ENCODE peak calls at places on chromosomes 16 and 17, in six cellular contexts. One of them, this sample, is unnamed.

GRCh38 chr17:60269417-60269816 is 119.6 kb downstream of the CA4 start:
- DNase-seq in lower lobe of right lung: no peak
- DNase-seq in upper lobe of right lung: no peak
- DNase-seq in H54: no peak
- DNase-seq in iris pigment epithelial cell: no peak
- DNase-seq in body of pancreas: no peak
- DNase-seq in this sample: no peak

GRCh38 chr16:27867122-27868110 is 196.1 kb downstream of the GSG1L start:
- DNase-seq in lower lobe of right lung: peak; percentile 84
- DNase-seq in upper lobe of right lung: peak; percentile 85
- DNase-seq in H54: peak; percentile 88
- DNase-seq in iris pigment epithelial cell: peak; percentile 81
- DNase-seq in body of pancreas: peak; percentile 48
- DNase-seq in this sample: peak; percentile 59

GRCh38 chr17:72176516-72176851 is 55.7 kb downstream of the SOX9 start:
- DNase-seq in lower lobe of right lung: no peak
- DNase-seq in upper lobe of right lung: no peak
- DNase-seq in H54: no peak
- DNase-seq in iris pigment epithelial cell: no peak
- DNase-seq in body of pancreas: no peak
- DNase-seq in this sample: no peak

GRCh38 chr16:64964126-64964540 is 157.7 kb downstream of the CDH11 start:
- DNase-seq in lower lobe of right lung: no peak
- DNase-seq in upper lobe of right lung: no peak
- DNase-seq in H54: no peak
- DNase-seq in iris pigment epithelial cell: peak; percentile 88
- DNase-seq in body of pancreas: no peak
- DNase-seq in this sample: no peak

GRCh38 chr16:12461201-12461600 is 342.5 kb downstream of the CPPED1 start:
- DNase-seq in lower lobe of right lung: no peak
- DNase-seq in upper lobe of right lung: no peak
- DNase-seq in H54: no peak
- DNase-seq in iris pigment epithelial cell: peak; percentile 57
- DNase-seq in body of pancreas: no peak
- DNase-seq in this sample: no peak

GRCh38 chr16:53323924-53324323 is 110.3 kb upstream of the RBL2 start:
- DNase-seq in lower lobe of right lung: no peak
- DNase-seq in upper lobe of right lung: no peak
- DNase-seq in H54: no peak
- DNase-seq in iris pigment epithelial cell: no peak
- DNase-seq in body of pancreas: no peak
- DNase-seq in this sample: no peak

GRCh38 chr16:87358696-87359095 is 24.9 kb downstream of the FBXO31 start:
- DNase-seq in lower lobe of right lung: no peak
- DNase-seq in upper lobe of right lung: no peak
- DNase-seq in H54: no peak
- DNase-seq in iris pigment epithelial cell: no peak
- DNase-seq in body of pancreas: peak; percentile 36
- DNase-seq in this sample: no peak

GRCh38 chr17:34638526-34639260 is 59.3 kb downstream of the TMEM132E start:
- DNase-seq in lower lobe of right lung: peak; percentile 34
- DNase-seq in upper lobe of right lung: no peak
- DNase-seq in H54: no peak
- DNase-seq in iris pigment epithelial cell: no peak
- DNase-seq in body of pancreas: no peak
- DNase-seq in this sample: no peak

GRCh38 chr17:12388206-12388605 is 277.5 kb upstream of the MYOCD start:
- DNase-seq in lower lobe of right lung: no peak
- DNase-seq in upper lobe of right lung: no peak
- DNase-seq in H54: no peak
- DNase-seq in iris pigment epithelial cell: peak; percentile 42
- DNase-seq in body of pancreas: no peak
- DNase-seq in this sample: no peak

GRCh38 chr17:55750750-55751641 is at the start of gene PCTP:
- DNase-seq in lower lobe of right lung: peak; percentile 96
- DNase-seq in upper lobe of right lung: peak; percentile 97
- DNase-seq in H54: peak; percentile 94
- DNase-seq in iris pigment epithelial cell: peak; percentile 96
- DNase-seq in body of pancreas: peak; percentile 95
- DNase-seq in this sample: peak; percentile 98

GRCh38 chr17:64115871-64116534 is 13.9 kb downstream of the ERN1 start:
- DNase-seq in lower lobe of right lung: no peak
- DNase-seq in upper lobe of right lung: no peak
- DNase-seq in H54: no peak
- DNase-seq in iris pigment epithelial cell: peak; percentile 91
- DNase-seq in body of pancreas: peak; percentile 80
- DNase-seq in this sample: peak; percentile 28

GRCh38 chr16:4136229-4136813 is 20.1 kb upstream of the ADCY9 start:
- DNase-seq in lower lobe of right lung: peak; percentile 88
- DNase-seq in upper lobe of right lung: peak; percentile 93
- DNase-seq in H54: no peak
- DNase-seq in iris pigment epithelial cell: no peak
- DNase-seq in body of pancreas: peak; percentile 57
- DNase-seq in this sample: no peak

GRCh38 chr16:30335598-30336474 is 19.3 kb downstream of the CD2BP2 start:
- DNase-seq in lower lobe of right lung: no peak
- DNase-seq in upper lobe of right lung: peak; percentile 66
- DNase-seq in H54: no peak
- DNase-seq in iris pigment epithelial cell: peak; percentile 30
- DNase-seq in body of pancreas: peak; percentile 34
- DNase-seq in this sample: peak; percentile 72

GRCh38 chr16:89407925-89408300 is 82.4 kb downstream of the ANKRD11 start:
- DNase-seq in lower lobe of right lung: no peak
- DNase-seq in upper lobe of right lung: no peak
- DNase-seq in H54: no peak
- DNase-seq in iris pigment epithelial cell: peak; percentile 30
- DNase-seq in body of pancreas: peak; percentile 37
- DNase-seq in this sample: no peak

GRCh38 chr16:2213817-2214720 is 571 bp downstream of the PGP start:
- DNase-seq in lower lobe of right lung: no peak
- DNase-seq in upper lobe of right lung: no peak
- DNase-seq in H54: no peak
- DNase-seq in iris pigment epithelial cell: peak; percentile 18
- DNase-seq in body of pancreas: no peak
- DNase-seq in this sample: no peak

GRCh38 chr17:27339836-27340550 is 46.1 kb downstream of the WSB1 start:
- DNase-seq in lower lobe of right lung: no peak
- DNase-seq in upper lobe of right lung: no peak
- DNase-seq in H54: peak; percentile 61
- DNase-seq in iris pigment epithelial cell: peak; percentile 31
- DNase-seq in body of pancreas: no peak
- DNase-seq in this sample: no peak

GRCh38 chr17:20203761-20204263 is 194.7 kb downstream of the SPECC1 start:
- DNase-seq in lower lobe of right lung: no peak
- DNase-seq in upper lobe of right lung: no peak
- DNase-seq in H54: no peak
- DNase-seq in iris pigment epithelial cell: peak; percentile 21
- DNase-seq in body of pancreas: no peak
- DNase-seq in this sample: no peak

GRCh38 chr16:84897911-84898377 is 78.2 kb downstream of the CRISPLD2 start:
- DNase-seq in lower lobe of right lung: no peak
- DNase-seq in upper lobe of right lung: no peak
- DNase-seq in H54: no peak
- DNase-seq in iris pigment epithelial cell: peak; percentile 29
- DNase-seq in body of pancreas: peak; percentile 68
- DNase-seq in this sample: no peak

GRCh38 chr17:21452377-21453143 is 76.4 kb downstream of the KCNJ12 start:
- DNase-seq in lower lobe of right lung: peak; percentile 73
- DNase-seq in upper lobe of right lung: peak; percentile 75
- DNase-seq in H54: no peak
- DNase-seq in iris pigment epithelial cell: peak; percentile 78
- DNase-seq in body of pancreas: peak; percentile 78
- DNase-seq in this sample: peak; percentile 62

GRCh38 chr17:20010099-20010863 is 1.1 kb downstream of the SPECC1 start:
- DNase-seq in lower lobe of right lung: no peak
- DNase-seq in upper lobe of right lung: no peak
- DNase-seq in H54: peak; percentile 44
- DNase-seq in iris pigment epithelial cell: peak; percentile 60
- DNase-seq in body of pancreas: peak; percentile 60
- DNase-seq in this sample: no peak

GRCh38 chr17:28643979-28644781 is 778 bp downstream of the BLTP2 start:
- DNase-seq in lower lobe of right lung: peak; percentile 71
- DNase-seq in upper lobe of right lung: peak; percentile 72
- DNase-seq in H54: peak; percentile 75
- DNase-seq in iris pigment epithelial cell: peak; percentile 62
- DNase-seq in body of pancreas: peak; percentile 71
- DNase-seq in this sample: peak; percentile 70

GRCh38 chr17:64118452-64118979 is 11.4 kb downstream of the ERN1 start:
- DNase-seq in lower lobe of right lung: peak; percentile 67
- DNase-seq in upper lobe of right lung: peak; percentile 73
- DNase-seq in H54: no peak
- DNase-seq in iris pigment epithelial cell: no peak
- DNase-seq in body of pancreas: peak; percentile 72
- DNase-seq in this sample: peak; percentile 43

GRCh38 chr16:58088116-58088515 is 41.1 kb downstream of the CFAP20 start:
- DNase-seq in lower lobe of right lung: no peak
- DNase-seq in upper lobe of right lung: no peak
- DNase-seq in H54: no peak
- DNase-seq in iris pigment epithelial cell: no peak
- DNase-seq in body of pancreas: no peak
- DNase-seq in this sample: no peak

GRCh38 chr17:45052052-45052772 is 780 bp upstream of the DCAKD start:
- DNase-seq in lower lobe of right lung: peak; percentile 55
- DNase-seq in upper lobe of right lung: no peak
- DNase-seq in H54: no peak
- DNase-seq in iris pigment epithelial cell: peak; percentile 59
- DNase-seq in body of pancreas: peak; percentile 59
- DNase-seq in this sample: no peak

GRCh38 chr16:73036074-73036826 is 11.7 kb downstream of the ZFHX3 start:
- DNase-seq in lower lobe of right lung: no peak
- DNase-seq in upper lobe of right lung: peak; percentile 50
- DNase-seq in H54: no peak
- DNase-seq in iris pigment epithelial cell: peak; percentile 19
- DNase-seq in body of pancreas: no peak
- DNase-seq in this sample: no peak

GRCh38 chr16:685967-686366 is 1.8 kb upstream of the JMJD8 start:
- DNase-seq in lower lobe of right lung: peak; percentile 74
- DNase-seq in upper lobe of right lung: no peak
- DNase-seq in H54: peak; percentile 81
- DNase-seq in iris pigment epithelial cell: no peak
- DNase-seq in body of pancreas: peak; percentile 65
- DNase-seq in this sample: peak; percentile 65

GRCh38 chr16:49594706-49595534 is 221.3 kb downstream of the C16orf78 start:
- DNase-seq in lower lobe of right lung: no peak
- DNase-seq in upper lobe of right lung: no peak
- DNase-seq in H54: no peak
- DNase-seq in iris pigment epithelial cell: no peak
- DNase-seq in body of pancreas: no peak
- DNase-seq in this sample: no peak

GRCh38 chr17:43483674-43484551 is at the start of gene DHX8:
- DNase-seq in lower lobe of right lung: peak; percentile 99
- DNase-seq in upper lobe of right lung: peak; percentile 98
- DNase-seq in H54: peak; percentile 85
- DNase-seq in iris pigment epithelial cell: peak; percentile 99
- DNase-seq in body of pancreas: peak; percentile 97
- DNase-seq in this sample: peak; percentile 97

GRCh38 chr16:86138121-86138944 is 239.4 kb downstream of the IRF8 start:
- DNase-seq in lower lobe of right lung: no peak
- DNase-seq in upper lobe of right lung: no peak
- DNase-seq in H54: no peak
- DNase-seq in iris pigment epithelial cell: no peak
- DNase-seq in body of pancreas: no peak
- DNase-seq in this sample: no peak

GRCh38 chr17:79211061-79211770 is 136.6 kb downstream of the ENGASE start:
- DNase-seq in lower lobe of right lung: no peak
- DNase-seq in upper lobe of right lung: no peak
- DNase-seq in H54: no peak
- DNase-seq in iris pigment epithelial cell: no peak
- DNase-seq in body of pancreas: no peak
- DNase-seq in this sample: no peak

GRCh38 chr17:44501866-44502265 is 1.3 kb downstream of the GPATCH8 start:
- DNase-seq in lower lobe of right lung: no peak
- DNase-seq in upper lobe of right lung: no peak
- DNase-seq in H54: no peak
- DNase-seq in iris pigment epithelial cell: peak; percentile 21
- DNase-seq in body of pancreas: no peak
- DNase-seq in this sample: no peak

GRCh38 chr16:25950586-25951201 is 258.9 kb downstream of the HS3ST4 start:
- DNase-seq in lower lobe of right lung: no peak
- DNase-seq in upper lobe of right lung: no peak
- DNase-seq in H54: no peak
- DNase-seq in iris pigment epithelial cell: no peak
- DNase-seq in body of pancreas: no peak
- DNase-seq in this sample: no peak

GRCh38 chr16:27649021-27649420 is 99.1 kb downstream of the KATNIP start:
- DNase-seq in lower lobe of right lung: no peak
- DNase-seq in upper lobe of right lung: no peak
- DNase-seq in H54: no peak
- DNase-seq in iris pigment epithelial cell: no peak
- DNase-seq in body of pancreas: no peak
- DNase-seq in this sample: no peak

GRCh38 chr17:62966426-62967110 is 533 bp downstream of the TANC2 start:
- DNase-seq in lower lobe of right lung: peak; percentile 80
- DNase-seq in upper lobe of right lung: peak; percentile 75
- DNase-seq in H54: peak; percentile 45
- DNase-seq in iris pigment epithelial cell: peak; percentile 36
- DNase-seq in body of pancreas: peak; percentile 74
- DNase-seq in this sample: peak; percentile 73

GRCh38 chr16:56631197-56631596 is 1.3 kb upstream of the MT1M start:
- DNase-seq in lower lobe of right lung: no peak
- DNase-seq in upper lobe of right lung: no peak
- DNase-seq in H54: no peak
- DNase-seq in iris pigment epithelial cell: no peak
- DNase-seq in body of pancreas: no peak
- DNase-seq in this sample: no peak

GRCh38 chr17:4948166-4948996 is at the start of gene PFN1:
- DNase-seq in lower lobe of right lung: peak; percentile 94
- DNase-seq in upper lobe of right lung: peak; percentile 95
- DNase-seq in H54: peak; percentile 79
- DNase-seq in iris pigment epithelial cell: peak; percentile 95
- DNase-seq in body of pancreas: peak; percentile 95
- DNase-seq in this sample: peak; percentile 91

GRCh38 chr17:9772658-9773057 is 18.7 kb downstream of the DHRS7C start:
- DNase-seq in lower lobe of right lung: no peak
- DNase-seq in upper lobe of right lung: no peak
- DNase-seq in H54: no peak
- DNase-seq in iris pigment epithelial cell: no peak
- DNase-seq in body of pancreas: no peak
- DNase-seq in this sample: no peak

GRCh38 chr16:65098916-65099315 is 22.9 kb downstream of the CDH11 start:
- DNase-seq in lower lobe of right lung: no peak
- DNase-seq in upper lobe of right lung: no peak
- DNase-seq in H54: no peak
- DNase-seq in iris pigment epithelial cell: no peak
- DNase-seq in body of pancreas: no peak
- DNase-seq in this sample: no peak

This sample was measured in right lobe of liver.